ENCODE peak calls at places on chromosomes 2 and 18, in ten cellular contexts. N is tibial artery, V is IMR-90, O is endodermal cell, H is tibial nerve, X is suprapubic skin, S is upper lobe of right lung, B is pancreas, K is right lobe of liver, M is PC-9. Z is an unnamed sample.

GRCh38 chr2:97781981-97782380 is 68.6 kb downstream of the ZAP70 start:
- DNase-seq in S (no peak), H (no peak), M (no peak), B (no peak), V (no peak), K (no peak), X (no peak), N (no peak), O (no peak), Z (no peak)

GRCh38 chr18:23943903-23944624 is 70.5 kb upstream of the TTC39C start:
- DNase-seq in B (no peak), H (no peak), X (no peak), N (no peak), O (no peak), M (peak; percentile 76), K (no peak), S (no peak), V (peak; percentile 90), Z (no peak)

GRCh38 chr18:75111673-75112485 is 97.1 kb downstream of the PTGR3 start:
- DNase-seq in M (no peak), X (no peak), K (peak; percentile 38), O (no peak), S (no peak), B (no peak), V (peak; percentile 21), N (no peak), H (no peak), Z (peak; percentile 33)

GRCh38 chr2:189171956-189172609 is 7.5 kb downstream of the COL5A2 start:
- DNase-seq in X (no peak), N (no peak), V (no peak), O (no peak), K (no peak), H (no peak), S (no peak), M (no peak), B (no peak), Z (no peak)

GRCh38 chr18:36828157-36828629 is 609 bp downstream of the TPGS2 start:
- DNase-seq in V (peak; percentile 55), O (peak; percentile 78), N (peak; percentile 25), B (peak; percentile 25), H (no peak), K (no peak), X (no peak), S (no peak), M (peak; percentile 59), Z (no peak)

GRCh38 chr2:231213931-231214642 is 15.7 kb downstream of the ARMC9 start:
- DNase-seq in B (no peak), S (peak; percentile 25), M (no peak), N (no peak), H (no peak), X (peak; percentile 12), K (no peak), V (no peak), O (no peak), Z (no peak)

GRCh38 chr2:198077477-198077876 is 273.1 kb downstream of the PLCL1 start:
- DNase-seq in S (no peak), V (no peak), O (no peak), B (no peak), H (no peak), K (no peak), X (no peak), N (no peak), M (no peak), Z (no peak)

GRCh38 chr2:20129320-20130274 is 78.2 kb upstream of the LAPTM4A start:
- DNase-seq in O (no peak), X (no peak), K (peak; percentile 95), B (peak; percentile 47), M (no peak), S (no peak), N (no peak), V (no peak), H (no peak), Z (no peak)

GRCh38 chr2:130352229-130352628 is 3.6 kb upstream of the PTPN18 start:
- DNase-seq in B (no peak), N (no peak), S (no peak), V (no peak), M (no peak), X (no peak), O (no peak), H (no peak), K (no peak), Z (no peak)

GRCh38 chr18:53664575-53664974 is 559.9 kb downstream of the MBD2 start:
- DNase-seq in N (no peak), H (no peak), O (no peak), M (no peak), B (no peak), K (no peak), S (no peak), V (no peak), X (no peak), Z (no peak)

GRCh38 chr18:55439036-55439435 is 149.0 kb downstream of the TCF4 start:
- DNase-seq in S (no peak), B (no peak), N (no peak), V (no peak), O (peak; percentile 89), H (no peak), X (no peak), K (no peak), M (no peak), Z (no peak)

GRCh38 chr18:80154293-80154692 is 45.2 kb downstream of the ADNP2 start:
- DNase-seq in B (no peak), M (no peak), X (no peak), H (no peak), K (no peak), S (no peak), N (no peak), V (peak; percentile 11), O (peak; percentile 73), Z (no peak)

GRCh38 chr2:17557596-17557995 is 17.1 kb downstream of the VSNL1 start:
- DNase-seq in N (no peak), K (no peak), X (no peak), B (no peak), S (no peak), O (no peak), M (no peak), H (no peak), V (no peak), Z (no peak)
- H3K4me3 ChIP-seq in N (no peak overlapping the region), K (no peak overlapping the region), X (no peak overlapping the region), B (no peak overlapping the region), S (no peak overlapping the region), O (no peak overlapping the region), M (no peak overlapping the region), H (no peak overlapping the region), V (no peak overlapping the region), Z (no peak overlapping the region)

DNA sequence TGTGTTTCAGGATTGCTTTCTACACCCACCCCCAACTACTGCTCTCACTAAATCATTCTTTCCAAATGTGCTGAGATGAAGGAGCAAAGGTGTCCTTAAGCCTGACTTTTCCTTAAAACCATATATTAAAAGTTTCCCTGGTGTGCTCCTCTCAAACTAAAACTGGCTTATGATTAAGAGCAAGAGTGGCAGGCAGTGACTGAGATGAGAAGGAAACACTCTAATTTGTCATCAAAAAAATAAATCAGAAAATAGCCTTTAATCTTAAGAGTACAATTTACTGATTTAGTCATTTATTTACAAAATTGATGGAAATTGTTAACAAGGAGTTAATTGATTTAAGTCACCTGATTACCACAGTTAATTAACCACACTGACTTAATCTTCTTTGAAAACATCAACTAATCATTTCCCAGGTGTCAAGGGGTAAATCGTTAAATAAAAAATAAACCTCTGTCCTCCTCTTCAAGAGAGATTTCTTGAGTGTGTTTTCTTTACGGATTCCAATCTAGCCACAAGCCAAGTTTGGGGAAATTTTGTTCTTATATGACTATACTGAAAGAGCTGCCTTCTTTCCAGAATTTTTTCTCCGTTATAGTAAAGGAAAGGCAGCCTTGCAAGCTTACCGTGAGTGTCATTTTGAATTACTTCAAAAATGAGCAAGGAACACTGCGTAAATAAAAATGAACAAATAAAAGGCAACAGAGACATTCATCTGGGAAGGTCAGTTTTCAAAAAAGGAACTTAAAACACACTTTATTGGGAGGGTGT is 17.4 kb downstream of the LRP2 start:
- DNase-seq in O (no peak), K (no peak), V (no peak), M (no peak), B (no peak), X (no peak), S (no peak), N (no peak), H (no peak), Z (no peak)
- H3K27ac ChIP-seq in O (no peak overlapping the region), K (no peak overlapping the region), V (no peak overlapping the region), M (no peak overlapping the region), B (no peak overlapping the region), X (no peak overlapping the region), S (no peak overlapping the region), N (no peak overlapping the region), H (no peak overlapping the region), Z (no peak overlapping the region)

DNA sequence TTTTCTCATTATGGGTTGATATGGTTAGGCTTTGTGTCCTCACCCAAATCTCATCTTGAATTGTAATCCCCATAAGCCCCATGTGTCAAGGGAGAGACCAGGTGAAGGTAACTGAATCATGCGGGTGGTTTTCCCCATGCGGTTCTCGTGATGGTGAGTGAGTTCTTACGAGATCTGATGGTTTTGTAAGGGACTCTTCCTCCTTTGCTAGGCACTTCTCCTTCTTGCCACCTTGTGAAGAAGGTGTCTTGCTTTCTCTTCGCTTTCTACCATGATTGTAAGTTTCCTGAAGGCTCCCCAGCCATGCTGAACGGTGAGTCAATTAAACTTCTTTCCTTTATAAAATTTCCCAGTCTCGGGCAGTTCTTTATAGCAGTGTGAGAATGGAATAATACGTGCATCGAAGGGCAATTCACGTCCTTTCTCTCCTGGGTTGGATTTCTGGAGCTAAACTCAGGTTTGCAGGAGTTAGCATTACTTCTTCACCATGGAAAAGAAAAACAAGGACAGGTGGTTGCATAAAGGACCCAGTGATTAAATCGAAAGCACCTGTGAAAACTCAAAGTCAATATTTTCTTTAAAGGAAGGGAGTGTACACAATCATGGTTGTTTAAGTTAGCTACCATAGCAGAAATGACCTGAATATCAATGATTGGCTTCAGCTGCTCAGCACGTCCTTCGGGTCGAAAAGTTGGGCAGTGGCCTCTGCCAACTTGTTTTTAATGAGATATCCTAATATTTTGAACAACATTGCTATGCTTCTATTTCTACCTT is 54.1 kb downstream of the CDC42EP3 start:
- DNase-seq in O (no peak), V (no peak), H (no peak), B (no peak), M (no peak), X (no peak), N (no peak), K (no peak), S (no peak), Z (no peak)
- TF ChIP-seq CTCF in O (no peak), V (no peak), H (no peak), B (no peak), M (no peak), X (no peak), N (no peak), K (no peak), S (no peak), Z (no peak)

GRCh38 chr2:109648041-109648527 is 33.9 kb downstream of the SOWAHC start:
- DNase-seq in K (no peak), B (no peak), O (no peak), V (no peak), S (no peak), X (no peak), M (no peak), H (no peak), N (peak; percentile 38), Z (no peak)
- H3K4me3 ChIP-seq in K (no peak overlapping the region), B (no peak overlapping the region), O (no peak overlapping the region), V (no peak overlapping the region), S (no peak overlapping the region), X (no peak overlapping the region), M (no peak overlapping the region), H (no peak overlapping the region), N (peak overlapping the region; percentile 19), Z (peak overlapping the region; percentile 56)